ENCODE peak calls at places on chromosomes 12 and 14, in five cellular contexts. S is GM23338, B is fibroblast of lung, W is astrocyte, A is A673. C is an unnamed sample.

GRCh38 chr12:104788848-104789271 is 169.2 kb downstream of the SLC41A2 start:
- DNase-seq in W (no peak), S (peak; percentile 90), B (no peak), A (no peak), C (no peak)

GRCh38 chr12:32819424-32819823 is 63.7 kb upstream of the YARS2 start:
- DNase-seq in S (no peak), B (no peak), W (no peak), A (no peak), C (no peak)

GRCh38 chr12:53750812-53751335 is 905 bp downstream of the CISTR start:
- DNase-seq in A (peak; percentile 41), B (no peak), W (peak; percentile 16), S (peak; percentile 59), C (peak; percentile 39)

GRCh38 chr14:105773584-105773983 is 247.2 kb downstream of the TMEM121 start:
- DNase-seq in S (no peak), W (no peak), A (no peak), B (no peak), C (no peak)

GRCh38 chr14:82689948-82690347 is 1156.3 kb upstream of the SEL1L start:
- DNase-seq in S (no peak), A (no peak), B (peak; percentile 85), W (no peak), C (no peak)

GRCh38 chr12:40144023-40144422 is 38.1 kb upstream of the SLC2A13 start:
- DNase-seq in B (no peak), S (no peak), W (no peak), A (no peak), C (no peak)

GRCh38 chr12:103518899-103519298 is 23.1 kb upstream of the C12orf42 start:
- DNase-seq in B (no peak), W (no peak), A (no peak), S (no peak), C (no peak)

GRCh38 chr12:110677206-110677911 is 11.6 kb downstream of the HVCN1 start:
- DNase-seq in S (no peak), B (no peak), A (no peak), W (no peak), C (no peak)

GRCh38 chr12:121829250-121829918 is 25.6 kb downstream of the SETD1B start:
- DNase-seq in S (no peak), A (no peak), W (no peak), B (no peak), C (no peak)

GRCh38 chr14:96478119-96478518 is 24.1 kb upstream of the PAPOLA start:
- DNase-seq in A (peak; percentile 95), B (no peak), S (no peak), W (no peak), C (no peak)

GRCh38 chr14:26389646-26390508 is 208.0 kb downstream of the NOVA1 start:
- DNase-seq in B (peak; percentile 65), W (peak; percentile 51), S (no peak), A (peak; percentile 94), C (peak; percentile 9)

GRCh38 chr12:111334393-111334915 is 34.4 kb downstream of the PHETA1 start:
- DNase-seq in W (no peak), B (no peak), A (no peak), S (no peak), C (no peak)

GRCh38 chr14:103840016-103840415 is 7.4 kb downstream of the PPP1R13B start:
- DNase-seq in B (no peak), W (no peak), S (no peak), A (no peak), C (no peak)

GRCh38 chr14:37583358-37584210 is 11.5 kb downstream of the FOXA1 start:
- DNase-seq in A (no peak), S (peak; percentile 67), W (no peak), B (no peak), C (peak; percentile 80)
- TF ChIP-seq EZH2 in A (no peak), S (peak; percentile 85), W (peak; percentile 57), B (peak; percentile 55), C (no peak)

GRCh38 chr12:57243521-57244305 is 7.3 kb downstream of the STAC3 start:
- DNase-seq in B (peak; percentile 73), A (peak; percentile 93), S (peak; percentile 95), W (no peak), C (peak; percentile 88)
- TF ChIP-seq EZH2 in B (no peak), A (no peak), S (no peak), W (no peak), C (no peak)

DNA sequence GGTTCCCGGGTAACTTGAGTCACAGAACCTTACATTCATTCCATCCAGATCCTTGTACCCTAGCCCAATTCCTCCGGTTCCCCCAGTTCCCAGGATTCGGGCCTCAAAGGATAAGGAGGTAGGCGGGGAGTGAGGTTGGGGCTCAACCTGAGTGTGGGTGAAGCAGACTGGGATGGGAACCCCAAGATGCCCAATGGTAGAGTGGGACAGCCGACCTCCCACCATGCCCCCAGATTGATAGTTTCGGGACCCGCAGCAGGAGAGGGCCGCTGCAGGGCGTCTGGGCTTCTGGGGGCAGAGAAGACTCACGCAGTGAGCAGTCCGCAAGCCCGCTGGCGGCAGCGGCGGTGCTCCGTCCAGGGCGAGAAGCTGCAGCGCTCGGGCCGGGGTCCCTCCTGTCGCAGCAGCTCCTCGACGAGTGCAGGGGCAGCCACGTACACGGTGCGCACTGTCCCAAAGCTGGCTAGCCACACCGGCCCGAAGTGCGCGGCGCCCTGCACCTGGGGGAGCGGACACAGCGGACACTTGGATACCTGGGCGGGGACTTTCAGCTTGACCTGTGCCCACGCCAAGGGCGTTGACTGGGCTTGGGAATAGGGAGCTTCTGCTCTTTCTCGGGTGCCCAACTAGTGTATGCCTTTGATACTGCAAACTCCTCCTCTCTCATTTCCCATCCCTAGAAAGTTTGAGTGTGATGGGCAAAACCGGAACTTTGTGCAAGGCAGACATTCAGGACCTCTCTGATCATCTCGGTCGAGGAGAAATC is 997 bp downstream of the CYP27B1 start:
- DNase-seq in A (no peak), S (peak; percentile 36), B (no peak), W (no peak), C (no peak)
- TF ChIP-seq EZH2 in A (peak; percentile 31), S (peak; percentile 84), B (peak; percentile 71), W (peak; percentile 70), C (peak; percentile 61)

GRCh38 chr12:27355486-27355885 is 22.9 kb downstream of the BMAL2 start:
- DNase-seq in A (no peak), S (no peak), B (no peak), W (no peak), C (no peak)
- TF ChIP-seq EZH2 in A (no peak), S (no peak), B (no peak), W (no peak), C (no peak)

GRCh38 chr12:49903700-49904423 is at the start of gene FAIM2:
- DNase-seq in W (peak; percentile 39), B (peak; percentile 84), S (peak; percentile 64), A (peak; percentile 40), C (peak; percentile 79)
- TF ChIP-seq EZH2 in W (no peak), B (no peak), S (no peak), A (no peak), C (no peak)

GRCh38 chr12:132345555-132346200 is 16.3 kb upstream of the GALNT9 start:
- DNase-seq in W (no peak), A (no peak), S (no peak), B (no peak), C (no peak)
- TF ChIP-seq EZH2 in W (no peak), A (no peak), S (no peak), B (no peak), C (no peak)

GRCh38 chr14:101460521-101460920 is 100.8 kb upstream of the DIO3 start:
- DNase-seq in B (no peak), W (no peak), A (no peak), S (no peak), C (no peak)

GRCh38 chr14:101460986-101461750 is 100.1 kb upstream of the DIO3 start:
- DNase-seq in W (no peak), A (no peak), S (no peak), B (no peak), C (no peak)

GRCh38 chr14:101457936-101458535 is 103.3 kb upstream of the DIO3 start:
- DNase-seq in A (no peak), W (no peak), B (no peak), S (peak; percentile 54), C (no peak)

GRCh38 chr14:101458536-101459391 is 102.5 kb upstream of the DIO3 start:
- DNase-seq in B (no peak), A (peak; percentile 19), W (no peak), S (peak; percentile 65), C (peak; percentile 52)

DNA sequence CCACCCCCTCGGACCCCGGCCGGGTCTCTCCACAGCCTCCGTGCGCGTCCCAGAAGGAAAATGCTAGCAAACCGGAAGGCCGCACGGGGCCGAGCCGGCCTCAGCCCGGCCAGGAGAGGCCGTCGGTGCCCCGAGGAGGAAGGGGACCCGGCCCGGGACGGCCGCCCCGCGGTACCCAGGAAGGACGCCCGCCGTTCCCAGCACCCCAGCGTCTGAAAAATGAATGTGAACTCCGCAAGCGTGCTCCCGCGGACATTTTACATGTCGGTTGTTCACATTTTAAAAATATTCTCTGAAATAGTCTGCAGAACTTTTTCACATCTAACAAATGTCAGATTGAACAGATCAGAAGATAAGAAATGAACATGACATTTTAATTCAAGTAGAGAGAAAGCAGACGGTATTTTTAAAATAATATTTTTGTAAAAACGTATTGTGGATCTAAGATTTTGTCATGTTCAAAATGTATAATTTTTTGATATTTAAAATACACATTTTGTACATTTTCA is 101.8 kb upstream of the DIO3 start:
- DNase-seq in A (no peak), S (no peak), B (no peak), W (no peak), C (no peak)
- TF ChIP-seq EZH2 in A (peak; percentile 18), S (peak; percentile 50), B (peak; percentile 12), W (no peak), C (no peak)